ENCODE peak calls at places on chromosomes 7 and 10, in four cellular contexts. One of them, this sample, is unnamed.

GRCh38 chr10:110863361-110863760 is 8.4 kb upstream of the PDCD4 start:
- DNase-seq in IMR-90: no peak
- DNase-seq in colonic mucosa: no peak
- DNase-seq in uterus: no peak
- DNase-seq in this sample: no peak

GRCh38 chr7:149456770-149457421 is 4.0 kb downstream of the ZNF777 start:
- DNase-seq in IMR-90: peak
- DNase-seq in colonic mucosa: peak
- DNase-seq in uterus: no peak
- DNase-seq in this sample: no peak

GRCh38 chr7:4416436-4417092 is 265.5 kb upstream of the FOXK1 start:
- DNase-seq in IMR-90: no peak
- DNase-seq in colonic mucosa: peak
- DNase-seq in uterus: no peak
- DNase-seq in this sample: no peak

GRCh38 chr10:72814134-72814790 is 79.3 kb upstream of the OIT3 start:
- DNase-seq in IMR-90: no peak
- DNase-seq in colonic mucosa: no peak
- DNase-seq in uterus: no peak
- DNase-seq in this sample: peak

GRCh38 chr7:132249591-132249971 is 326.7 kb downstream of the PLXNA4 start:
- DNase-seq in IMR-90: no peak
- DNase-seq in colonic mucosa: peak
- DNase-seq in uterus: no peak
- DNase-seq in this sample: no peak

GRCh38 chr7:158102897-158103296 is 484.7 kb downstream of the PTPRN2 start:
- DNase-seq in IMR-90: no peak
- DNase-seq in colonic mucosa: no peak
- DNase-seq in uterus: no peak
- DNase-seq in this sample: no peak

GRCh38 chr7:2573747-2574146 is 15.0 kb downstream of the IQCE start:
- DNase-seq in IMR-90: no peak
- DNase-seq in colonic mucosa: no peak
- DNase-seq in uterus: no peak
- DNase-seq in this sample: no peak

GRCh38 chr10:15857001-15857608 is 3.2 kb downstream of the MINDY3 start:
- DNase-seq in IMR-90: no peak
- DNase-seq in colonic mucosa: peak
- DNase-seq in uterus: no peak
- DNase-seq in this sample: no peak

GRCh38 chr10:89869757-89870156 is 168.4 kb downstream of the KIF20B start:
- DNase-seq in IMR-90: no peak
- DNase-seq in colonic mucosa: no peak
- DNase-seq in uterus: no peak
- DNase-seq in this sample: no peak

GRCh38 chr7:13414181-13414580 is 575.3 kb downstream of the ETV1 start:
- DNase-seq in IMR-90: no peak
- DNase-seq in colonic mucosa: no peak
- DNase-seq in uterus: no peak
- DNase-seq in this sample: no peak

GRCh38 chr10:89837173-89838001 is 136.0 kb downstream of the KIF20B start:
- DNase-seq in IMR-90: peak
- DNase-seq in colonic mucosa: peak
- DNase-seq in uterus: peak
- DNase-seq in this sample: no peak

GRCh38 chr7:128274246-128274889 is 33.3 kb downstream of the LEP start:
- DNase-seq in IMR-90: no peak
- DNase-seq in colonic mucosa: no peak
- DNase-seq in uterus: no peak
- DNase-seq in this sample: no peak

GRCh38 chr7:100561491-100562194 is 12.1 kb downstream of the SAP25 start:
- DNase-seq in IMR-90: no peak
- DNase-seq in colonic mucosa: no peak
- DNase-seq in uterus: no peak
- DNase-seq in this sample: no peak

GRCh38 chr7:104973909-104974415 is 40.0 kb upstream of the KMT2E start:
- DNase-seq in IMR-90: peak
- DNase-seq in colonic mucosa: peak
- DNase-seq in uterus: no peak
- DNase-seq in this sample: peak

GRCh38 chr7:75931676-75932075 is 16.7 kb downstream of the POR start:
- DNase-seq in IMR-90: no peak
- DNase-seq in colonic mucosa: no peak
- DNase-seq in uterus: no peak
- DNase-seq in this sample: no peak

GRCh38 chr10:102935939-102936605 is 18.0 kb downstream of the CNNM2 start:
- DNase-seq in IMR-90: no peak
- DNase-seq in colonic mucosa: no peak
- DNase-seq in uterus: no peak
- DNase-seq in this sample: no peak

GRCh38 chr10:79981356-79981672 is 32.4 kb upstream of the SFTPD start:
- DNase-seq in IMR-90: no peak
- DNase-seq in colonic mucosa: no peak
- DNase-seq in uterus: no peak
- DNase-seq in this sample: no peak

GRCh38 chr7:117808273-117808868 is 64.9 kb downstream of the CTTNBP2 start:
- DNase-seq in IMR-90: no peak
- DNase-seq in colonic mucosa: no peak
- DNase-seq in uterus: peak
- DNase-seq in this sample: peak

GRCh38 chr7:16421333-16422099 is at the start of gene CRPPA:
- DNase-seq in IMR-90: peak
- DNase-seq in colonic mucosa: peak
- DNase-seq in uterus: peak
- DNase-seq in this sample: no peak

GRCh38 chr7:89312561-89312960 is 517.0 kb upstream of the TEX47 start:
- DNase-seq in IMR-90: no peak
- DNase-seq in colonic mucosa: no peak
- DNase-seq in uterus: no peak
- DNase-seq in this sample: no peak

GRCh38 chr10:103620891-103621777 is 127.6 kb downstream of the NEURL1 start:
- DNase-seq in IMR-90: no peak
- DNase-seq in colonic mucosa: no peak
- DNase-seq in uterus: no peak
- DNase-seq in this sample: no peak

DNA sequence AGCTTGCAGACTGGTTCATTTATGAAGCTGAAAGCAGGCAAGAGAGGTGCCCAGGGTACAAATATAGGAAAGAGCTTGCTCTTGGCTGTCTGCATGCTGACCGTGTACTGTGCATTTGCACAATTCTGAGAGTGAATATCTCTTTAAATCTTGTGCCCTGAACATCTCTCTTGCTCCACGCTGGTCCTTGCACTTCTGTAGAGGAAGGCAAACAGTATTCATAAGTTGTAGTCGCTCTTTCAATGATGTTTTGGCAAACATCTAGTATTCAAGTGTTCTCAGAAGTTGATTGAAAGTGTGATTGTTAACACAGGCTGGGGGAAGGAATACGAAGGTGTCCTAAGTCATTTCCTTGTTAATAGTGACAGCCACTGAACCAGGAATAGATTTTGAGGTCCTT is 213.2 kb downstream of the TRIL start:
- DNase-seq in IMR-90: no peak
- DNase-seq in colonic mucosa: no peak
- DNase-seq in uterus: no peak
- DNase-seq in this sample: no peak
- H3K4me3 ChIP-seq in IMR-90: no peak
- H3K4me3 ChIP-seq in colonic mucosa: no peak
- H3K4me3 ChIP-seq in uterus: no peak
- H3K4me3 ChIP-seq in this sample: no peak

GRCh38 chr10:76301950-76302349 is 870.5 kb downstream of the LRMDA start:
- DNase-seq in IMR-90: no peak
- DNase-seq in colonic mucosa: no peak
- DNase-seq in uterus: no peak
- DNase-seq in this sample: no peak
- TF ChIP-seq CTCF in IMR-90: no peak
- TF ChIP-seq CTCF in colonic mucosa: no peak
- TF ChIP-seq CTCF in uterus: no peak
- TF ChIP-seq CTCF in this sample: peak

DNA sequence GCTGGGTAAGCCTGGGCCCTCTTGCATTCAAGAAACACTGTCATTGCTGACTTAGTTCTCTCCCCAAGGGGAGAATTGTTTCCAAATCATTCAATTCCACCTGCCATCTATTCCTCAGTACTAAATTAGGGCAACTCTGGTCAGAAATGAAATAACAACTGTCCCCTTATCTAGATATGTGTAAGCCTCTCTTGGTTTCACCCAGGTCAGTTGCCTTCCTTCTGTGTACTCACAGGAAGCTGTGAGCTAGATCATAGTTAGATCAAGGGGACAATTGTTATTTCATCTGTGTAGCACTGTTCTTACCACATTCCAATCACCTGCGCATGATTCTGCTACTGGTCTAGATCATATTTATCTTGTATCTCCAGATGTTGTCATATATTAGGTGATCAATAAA is 483.0 kb upstream of the SORCS1 start:
- DNase-seq in IMR-90: no peak
- DNase-seq in colonic mucosa: no peak
- DNase-seq in uterus: no peak
- DNase-seq in this sample: no peak
- H3K4me3 ChIP-seq in IMR-90: no peak
- H3K4me3 ChIP-seq in colonic mucosa: no peak
- H3K4me3 ChIP-seq in uterus: no peak
- H3K4me3 ChIP-seq in this sample: no peak

GRCh38 chr10:84743483-84743882 is 415.1 kb downstream of the CCSER2 start:
- DNase-seq in IMR-90: no peak
- DNase-seq in colonic mucosa: no peak
- DNase-seq in uterus: no peak
- DNase-seq in this sample: no peak
- TF ChIP-seq CTCF in IMR-90: peak
- TF ChIP-seq CTCF in colonic mucosa: no peak
- TF ChIP-seq CTCF in uterus: no peak
- TF ChIP-seq CTCF in this sample: peak

GRCh38 chr7:69996132-69996531 is 397.9 kb downstream of the AUTS2 start:
- DNase-seq in IMR-90: no peak
- DNase-seq in colonic mucosa: no peak
- DNase-seq in uterus: no peak
- DNase-seq in this sample: no peak
- H3K4me3 ChIP-seq in IMR-90: no peak
- H3K4me3 ChIP-seq in colonic mucosa: no peak
- H3K4me3 ChIP-seq in uterus: no peak
- H3K4me3 ChIP-seq in this sample: no peak

GRCh38 chr10:70348228-70348850 is 34.1 kb downstream of the LRRC20 start:
- DNase-seq in IMR-90: no peak
- DNase-seq in colonic mucosa: peak
- DNase-seq in uterus: peak
- DNase-seq in this sample: no peak
- TF ChIP-seq CTCF in IMR-90: peak
- TF ChIP-seq CTCF in colonic mucosa: peak
- TF ChIP-seq CTCF in uterus: peak
- TF ChIP-seq CTCF in this sample: peak

GRCh38 chr7:36600869-36601530 is 123.3 kb downstream of the AOAH start:
- DNase-seq in IMR-90: peak
- DNase-seq in colonic mucosa: no peak
- DNase-seq in uterus: no peak
- DNase-seq in this sample: no peak
- H3K4me3 ChIP-seq in IMR-90: no peak
- H3K4me3 ChIP-seq in colonic mucosa: no peak
- H3K4me3 ChIP-seq in uterus: no peak
- H3K4me3 ChIP-seq in this sample: no peak

GRCh38 chr7:91876391-91877133 is 3.9 kb downstream of the MTERF1 start:
- DNase-seq in IMR-90: peak
- DNase-seq in colonic mucosa: no peak
- DNase-seq in uterus: no peak
- DNase-seq in this sample: no peak
- TF ChIP-seq CTCF in IMR-90: peak
- TF ChIP-seq CTCF in colonic mucosa: no peak
- TF ChIP-seq CTCF in uterus: no peak
- TF ChIP-seq CTCF in this sample: peak

DNA sequence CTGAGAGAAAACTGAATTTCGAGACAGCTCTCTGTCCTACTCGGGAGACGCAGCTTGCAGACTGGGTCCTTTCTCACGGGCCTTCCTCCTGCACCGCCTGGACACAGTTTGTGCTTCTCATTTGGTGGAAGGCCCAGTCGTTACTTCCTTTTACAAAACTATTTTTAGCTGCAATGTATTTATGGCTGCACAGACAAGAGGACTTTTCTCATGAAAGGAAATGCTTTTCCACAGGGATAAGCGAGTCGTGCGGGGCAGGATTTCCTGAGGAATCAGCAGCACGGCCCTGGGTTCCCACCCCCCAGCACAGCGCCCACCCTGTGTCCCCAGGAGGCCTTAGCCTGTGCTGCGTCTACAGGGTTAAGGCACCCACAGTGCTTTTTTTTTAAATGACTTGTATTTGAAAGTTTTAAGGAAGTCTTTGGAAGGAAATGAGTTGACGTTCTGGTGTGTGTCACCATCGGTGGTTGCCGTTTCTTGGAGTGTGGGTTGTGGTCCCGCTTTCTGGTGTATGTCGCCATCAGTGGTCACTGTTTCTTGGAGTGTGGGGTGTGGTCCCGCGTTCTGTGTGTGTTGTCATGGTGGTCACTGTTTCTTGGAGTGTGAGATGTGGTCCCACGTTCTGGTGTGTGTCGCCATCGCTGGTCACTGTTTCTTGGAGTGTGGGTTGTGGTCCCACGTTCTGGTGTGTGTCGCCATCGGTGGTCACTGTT is 50.9 kb downstream of the INPP5A start:
- DNase-seq in IMR-90: no peak
- DNase-seq in colonic mucosa: peak
- DNase-seq in uterus: no peak
- DNase-seq in this sample: no peak
- H3K4me3 ChIP-seq in IMR-90: no peak
- H3K4me3 ChIP-seq in colonic mucosa: no peak
- H3K4me3 ChIP-seq in uterus: no peak
- H3K4me3 ChIP-seq in this sample: no peak

GRCh38 chr10:16952610-16953009 is 135.4 kb upstream of the RSU1 start:
- DNase-seq in IMR-90: no peak
- DNase-seq in colonic mucosa: no peak
- DNase-seq in uterus: no peak
- DNase-seq in this sample: no peak
- TF ChIP-seq CTCF in IMR-90: no peak
- TF ChIP-seq CTCF in colonic mucosa: no peak
- TF ChIP-seq CTCF in uterus: no peak
- TF ChIP-seq CTCF in this sample: no peak